ENCODE peak calls at places on chromosomes 2 and 18, in seven cellular contexts. T is colonic mucosa; Y is dermis microvascular lymphatic vessel endothelial cell; H is effector memory CD8-positive, alpha-beta T cell; N is iPS DF 6.9; L is Peyer's patch; W is T-cell. C is an unnamed sample.

GRCh38 chr2:33158482-33159003 is 211.8 kb downstream of the LTBP1 start:
- DNase-seq in T (no peak), L (no peak), N (no peak), Y (peak; percentile 88), W (no peak), H (no peak), C (no peak)

GRCh38 chr2:75317801-75318200 is 118.5 kb upstream of the TACR1 start:
- DNase-seq in Y (no peak), H (no peak), W (no peak), T (no peak), L (no peak), N (no peak), C (no peak)

GRCh38 chr2:96769816-96770215 is 9.1 kb downstream of the CNNM4 start:
- DNase-seq in N (no peak), Y (no peak), W (no peak), L (no peak), H (no peak), T (no peak), C (no peak)

GRCh38 chr18:2451556-2451955 is 119.7 kb downstream of the METTL4 start:
- DNase-seq in W (no peak), H (no peak), Y (no peak), L (no peak), T (no peak), N (no peak), C (no peak)

GRCh38 chr18:36127866-36128845 is 984 bp downstream of the SLC39A6 start:
- DNase-seq in W (no peak), N (no peak), L (peak; percentile 26), Y (peak; percentile 30), T (peak; percentile 42), H (no peak), C (no peak)

GRCh38 chr2:186256540-186256939 is 229.5 kb upstream of the ZC3H15 start:
- DNase-seq in L (no peak), H (no peak), N (no peak), Y (peak; percentile 47), W (no peak), T (no peak), C (peak; percentile 42)

GRCh38 chr2:121974919-121975654 is 219.6 kb downstream of the TSN start:
- DNase-seq in N (peak; percentile 84), W (peak; percentile 13), Y (peak; percentile 74), T (peak; percentile 49), L (no peak), H (peak; percentile 32), C (peak; percentile 83)

GRCh38 chr2:40164736-40165502 is 287.0 kb downstream of the SLC8A1 start:
- DNase-seq in H (no peak), W (no peak), T (no peak), L (no peak), N (no peak), Y (no peak), C (no peak)

GRCh38 chr2:147451131-147451530 is 393.7 kb upstream of the ACVR2A start:
- DNase-seq in N (no peak), H (no peak), T (no peak), L (no peak), W (no peak), Y (no peak), C (no peak)

GRCh38 chr18:74579704-74580103 is 18.0 kb upstream of the ZNF407 start:
- DNase-seq in W (no peak), T (no peak), L (no peak), N (no peak), H (no peak), Y (no peak), C (no peak)

GRCh38 chr18:49521251-49521650 is 34.2 kb upstream of the C18orf32 start:
- DNase-seq in T (no peak), N (no peak), Y (no peak), H (no peak), W (no peak), L (no peak), C (no peak)

GRCh38 chr18:8366070-8366469 is 243.2 kb upstream of the RAB12 start:
- DNase-seq in L (no peak), H (no peak), T (no peak), Y (no peak), W (no peak), N (no peak), C (no peak)

GRCh38 chr2:175256806-175257585 is 75.5 kb upstream of the ATP5MC3 start:
- DNase-seq in H (no peak), Y (no peak), N (no peak), W (no peak), T (no peak), L (no peak), C (no peak)

GRCh38 chr2:54724560-54725342 is 1.3 kb downstream of the EML6 start:
- DNase-seq in N (no peak), H (peak; percentile 33), T (peak; percentile 40), W (no peak), L (peak; percentile 26), Y (peak; percentile 28), C (no peak)

GRCh38 chr2:129611456-129611855 is 368.0 kb upstream of the RAB6C start:
- DNase-seq in W (no peak), H (no peak), Y (no peak), L (no peak), N (no peak), T (no peak), C (no peak)